ENCODE peak calls at places on chromosomes 11 and 22, in five cellular contexts. L is lung, V is osteocyte, U is thyroid gland, E is foreskin fibroblast. W is an unnamed sample.

GRCh38 chr11:64074239-64074638 is 38.5 kb downstream of the FLRT1 start:
- DNase-seq in L (peak), V (no peak), U (no peak), E (peak), W (no peak)

GRCh38 chr11:57324154-57324885 is 432 bp downstream of the TNKS1BP1 start:
- DNase-seq in L (peak), V (peak), U (peak), E (peak), W (peak)

GRCh38 chr11:39777035-39777434 is 1682.4 kb downstream of the LRRC4C start:
- DNase-seq in L (no peak), V (no peak), U (no peak), E (no peak), W (no peak)

GRCh38 chr11:33268945-33269567 is 11.9 kb downstream of the HIPK3 start:
- DNase-seq in L (no peak), V (no peak), U (no peak), E (peak), W (no peak)

GRCh38 chr11:20221546-20221945 is 61.3 kb upstream of the DBX1 start:
- DNase-seq in L (no peak), V (no peak), U (no peak), E (no peak), W (no peak)

GRCh38 chr11:74754507-74755255 is 6.0 kb downstream of the RNF169 start:
- DNase-seq in L (no peak), V (no peak), U (no peak), E (peak), W (no peak)

GRCh38 chr11:47393163-47394049 is 15.0 kb upstream of the SLC39A13 start:
- DNase-seq in L (no peak), V (no peak), U (no peak), E (peak), W (peak)

GRCh38 chr22:38872831-38873248 is 824 bp upstream of the CBX6 start:
- DNase-seq in L (peak), V (peak), U (peak), E (peak), W (no peak)

GRCh38 chr11:65129649-65130441 is 4.5 kb downstream of the SYVN1 start:
- DNase-seq in L (no peak), V (peak), U (no peak), E (no peak), W (no peak)

GRCh38 chr11:123561046-123561781 is 93.2 kb downstream of the SCN3B start:
- DNase-seq in L (no peak), V (no peak), U (peak), E (peak), W (no peak)

GRCh38 chr11:72225411-72225951 is 914 bp downstream of the INPPL1 start:
- DNase-seq in L (peak), V (peak), U (peak), E (peak), W (peak)

GRCh38 chr22:32411829-32412592 is at the start of gene RTCB:
- DNase-seq in L (peak), V (peak), U (peak), E (peak), W (peak)

GRCh38 chr11:110447897-110448522 is 18.3 kb downstream of the FDX1 start:
- DNase-seq in L (no peak), V (no peak), U (no peak), E (no peak), W (no peak)

GRCh38 chr11:64492561-64492960 is 98.5 kb upstream of the SLC22A12 start:
- DNase-seq in L (no peak), V (no peak), U (no peak), E (no peak), W (no peak)

GRCh38 chr11:118938491-118939411 is 13.0 kb upstream of the BCL9L start:
- DNase-seq in L (peak), V (no peak), U (peak), E (peak), W (no peak)

GRCh38 chr22:35648066-35649025 is at the start of gene APOL6:
- DNase-seq in L (peak), V (peak), U (peak), E (peak), W (peak)

DNA sequence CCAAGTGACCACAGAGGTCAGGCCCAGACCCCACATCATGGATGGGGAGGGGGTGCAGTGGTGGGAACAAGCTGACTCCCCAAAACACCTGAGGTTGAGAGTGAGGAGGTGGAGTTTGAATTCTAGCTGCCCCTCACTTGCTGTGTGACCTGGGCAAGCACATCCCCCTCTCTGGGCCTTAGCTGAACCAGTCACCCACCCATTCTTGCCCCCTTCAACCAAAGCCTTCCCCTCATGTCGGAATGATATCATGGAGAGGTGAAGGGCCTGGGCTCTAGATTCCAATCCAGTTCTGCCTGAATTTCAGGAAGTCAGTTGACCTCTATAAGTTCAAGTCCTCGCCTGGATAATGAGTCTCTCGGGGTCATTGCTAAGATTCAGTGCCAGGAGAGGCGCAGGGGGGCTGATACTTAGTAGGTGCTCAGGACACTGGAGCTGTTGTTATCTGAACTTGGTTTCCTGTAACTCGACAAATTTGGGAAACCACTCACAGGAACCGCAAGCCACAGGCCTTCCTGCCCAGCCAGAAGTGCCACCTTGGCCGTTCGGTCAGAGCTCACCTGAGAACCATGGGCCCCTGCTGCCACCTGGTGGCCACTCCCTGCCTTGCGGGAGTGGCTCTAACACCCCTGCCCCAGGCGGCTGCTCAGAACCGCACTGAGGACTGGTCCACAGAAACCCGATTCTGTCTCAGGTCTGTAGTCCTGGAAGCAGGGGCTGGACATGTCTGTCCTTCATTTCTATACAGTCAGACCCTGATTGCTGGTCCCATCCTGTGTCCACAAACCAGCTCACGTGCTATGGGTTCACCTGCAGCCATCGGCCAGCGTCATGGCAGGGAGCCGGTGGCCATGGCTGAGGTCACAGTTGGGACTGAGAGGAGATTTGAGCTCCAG is 6.9 kb downstream of the CDC42EP1 start:
- DNase-seq in L (peak), V (no peak), U (peak), E (peak), W (peak)
- TF ChIP-seq CTCF in L (peak), V (peak), U (peak), E (peak), W (peak)

GRCh38 chr11:60767388-60767811 is 10.7 kb downstream of the MS4A15 start:
- DNase-seq in L (no peak), V (no peak), U (no peak), E (peak), W (no peak)
- TF ChIP-seq CTCF in L (no peak), V (peak), U (no peak), E (peak), W (peak)

DNA sequence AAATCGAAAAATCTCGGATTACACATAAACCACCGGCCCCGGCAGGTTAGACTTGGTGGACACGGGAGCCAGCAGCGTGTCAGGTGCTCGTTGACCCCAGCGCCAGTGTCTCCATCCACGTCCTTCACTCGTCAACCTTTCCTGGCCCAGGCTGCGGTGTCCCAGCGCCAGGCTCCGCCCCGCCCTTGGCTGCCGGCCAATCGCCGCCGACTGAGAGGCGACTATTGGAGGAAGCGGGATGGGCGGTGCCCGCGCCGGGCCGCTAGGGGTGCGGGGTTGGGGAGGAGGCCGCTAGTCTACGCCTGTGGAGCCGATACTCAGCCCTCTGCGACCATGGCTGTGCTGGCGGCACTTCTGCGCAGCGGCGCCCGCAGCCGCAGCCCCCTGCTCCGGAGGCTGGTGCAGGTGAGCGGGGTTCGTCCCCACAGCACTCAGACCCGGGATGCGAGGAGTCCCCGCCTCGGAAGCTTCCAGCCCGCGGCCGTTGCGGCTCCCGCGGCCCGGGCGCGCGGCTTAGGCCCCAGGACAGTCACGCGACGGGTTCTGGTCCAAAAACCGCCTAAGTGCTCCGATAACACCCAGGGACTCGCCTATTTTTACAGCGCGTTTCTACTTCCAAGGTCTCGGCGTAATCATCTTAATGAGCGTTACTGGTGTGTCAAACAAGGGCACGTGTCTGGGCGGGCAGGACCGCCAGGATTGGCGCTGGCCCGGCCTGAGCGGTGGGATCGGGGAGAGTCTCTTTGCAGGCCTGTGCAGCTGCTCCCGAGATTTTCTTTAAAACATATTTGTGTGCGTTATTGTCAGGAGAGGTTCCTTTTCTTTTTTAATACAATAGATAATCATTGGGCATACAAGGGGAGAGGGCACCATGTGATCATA is at the start of gene ACAT1:
- DNase-seq in L (peak), V (peak), U (peak), E (peak), W (peak)
- TF ChIP-seq CTCF in L (no peak), V (peak), U (peak), E (no peak), W (no peak)

DNA sequence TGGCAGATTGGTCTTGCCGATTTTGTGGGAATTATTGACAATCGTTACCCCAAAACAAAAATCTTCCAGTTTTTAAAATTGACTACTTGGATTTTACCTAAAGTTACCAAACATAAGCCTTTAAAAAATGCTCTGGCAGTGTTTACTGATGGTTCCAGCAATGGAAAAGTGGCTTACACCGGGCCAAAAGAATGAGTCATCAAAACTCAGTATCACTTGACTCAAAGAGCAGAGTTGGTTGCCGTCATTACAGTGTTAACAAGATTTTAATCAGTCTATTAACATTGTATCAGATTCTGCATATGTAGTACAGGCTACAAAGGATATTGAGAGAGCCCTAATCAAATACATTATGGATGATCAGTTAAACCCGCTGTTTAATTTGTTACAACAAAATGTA is 37.2 kb downstream of the IGLL1 start:
- DNase-seq in L (no peak), V (no peak), U (no peak), E (no peak), W (no peak)
- TF ChIP-seq CTCF in L (no peak), V (no peak), U (no peak), E (no peak), W (no peak)

GRCh38 chr11:7903940-7904339 is 27.1 kb downstream of the OR10A6 start:
- DNase-seq in L (no peak), V (no peak), U (no peak), E (no peak), W (no peak)

GRCh38 chr11:7905961-7906429 is 25.1 kb downstream of the OR10A6 start:
- DNase-seq in L (peak), V (no peak), U (no peak), E (peak), W (no peak)

GRCh38 chr11:7905549-7905948 is 25.5 kb downstream of the OR10A6 start:
- DNase-seq in L (no peak), V (no peak), U (no peak), E (no peak), W (no peak)

GRCh38 chr11:7906481-7906880 is 24.6 kb downstream of the OR10A6 start:
- DNase-seq in L (no peak), V (no peak), U (no peak), E (peak), W (no peak)

GRCh38 chr11:7904910-7905309 is 26.2 kb downstream of the OR10A6 start:
- DNase-seq in L (no peak), V (no peak), U (no peak), E (peak), W (no peak)
- TF ChIP-seq CTCF in L (no peak), V (peak), U (no peak), E (peak), W (no peak)

DNA sequence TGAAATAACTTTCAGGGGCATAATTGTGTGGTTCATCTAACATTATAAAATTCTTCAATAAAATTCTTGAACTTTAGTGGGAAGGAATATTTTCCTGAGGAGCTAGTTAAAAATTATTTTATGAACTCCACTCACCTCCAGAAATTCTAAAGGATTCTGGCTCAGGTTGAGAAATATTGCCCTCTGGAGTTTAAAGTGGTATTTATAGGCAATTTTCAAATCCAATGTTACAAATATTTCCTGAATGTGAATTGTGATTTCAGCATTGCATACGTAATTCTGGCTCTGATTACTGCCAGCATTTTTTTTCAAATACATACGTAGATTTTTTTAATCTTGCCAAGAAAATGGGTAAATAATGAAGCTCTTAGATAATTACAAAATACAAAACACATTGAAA is 598.2 kb upstream of the ANO3 start:
- DNase-seq in L (no peak), V (no peak), U (no peak), E (no peak), W (no peak)
- TF ChIP-seq CTCF in L (no peak), V (peak), U (no peak), E (no peak), W (no peak)

DNA sequence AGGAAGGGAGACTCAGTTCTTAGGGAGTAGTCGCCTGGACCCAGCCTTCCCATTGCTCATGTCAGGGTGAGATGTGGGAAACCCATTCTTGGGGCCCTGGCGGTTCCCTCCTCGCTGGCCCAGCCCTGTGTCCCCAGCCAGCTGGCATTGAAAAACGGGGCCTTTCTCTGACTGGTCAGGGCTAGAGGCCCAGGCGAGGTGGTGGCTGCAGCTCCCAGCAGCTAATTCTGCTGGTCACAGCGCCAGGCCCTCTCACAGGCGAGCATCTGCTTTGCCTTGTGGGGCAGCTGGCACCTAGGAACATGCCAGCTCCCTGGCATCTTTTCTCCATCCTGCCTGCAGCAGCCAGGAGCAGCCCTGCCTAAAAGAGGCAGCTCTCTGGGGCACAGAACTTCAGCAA is 20.1 kb downstream of the TSPAN18 start:
- DNase-seq in L (no peak), V (no peak), U (no peak), E (no peak), W (no peak)
- TF ChIP-seq CTCF in L (no peak), V (no peak), U (no peak), E (no peak), W (no peak)

GRCh38 chr11:120511116-120511803 is at the start of gene GRIK4:
- DNase-seq in L (peak), V (peak), U (peak), E (peak), W (peak)
- TF ChIP-seq CTCF in L (peak), V (peak), U (peak), E (peak), W (peak)

DNA sequence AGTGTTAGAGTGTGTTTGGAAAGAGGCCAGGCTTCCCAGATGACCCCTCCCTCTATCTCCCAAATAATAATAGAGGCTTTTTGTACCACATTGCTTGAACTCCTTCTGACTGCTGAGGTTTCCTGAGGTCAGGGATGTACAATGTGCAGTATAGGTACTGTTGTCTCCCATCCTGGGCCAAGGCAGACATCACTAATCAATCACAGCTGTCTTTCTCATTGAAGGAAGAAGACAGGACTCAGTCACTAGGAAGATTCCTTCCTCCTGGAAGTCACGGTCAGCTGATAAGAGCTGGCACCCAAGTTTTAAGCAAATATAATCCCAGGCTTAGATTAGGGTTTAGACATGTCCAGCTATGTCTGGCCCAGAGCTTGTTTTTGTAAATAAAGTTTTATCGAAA is 454.9 kb downstream of the MIAT start:
- DNase-seq in L (no peak), V (no peak), U (no peak), E (no peak), W (no peak)
- TF ChIP-seq CTCF in L (no peak), V (no peak), U (no peak), E (no peak), W (no peak)